ENCODE peak calls at places on chromosomes 12 and 14, in seven cellular contexts. One of them, this sample, is unnamed.

GRCh38 chr12:27965966-27966365 is 6.6 kb downstream of the PTHLH start:
- DNase-seq in HTR-8/SVneo: no peak
- DNase-seq in transverse colon: no peak
- DNase-seq in COR-L47: no peak
- DNase-seq in T-helper 1 cell: no peak
- DNase-seq in progenitor cell of endocrine pancreas: no peak
- DNase-seq in GM19239: no peak
- DNase-seq in this sample: no peak

GRCh38 chr12:29414368-29414767 is 33.4 kb upstream of the ERGIC2 start:
- DNase-seq in progenitor cell of endocrine pancreas: no peak
- DNase-seq in GM19239: no peak
- DNase-seq in COR-L47: no peak
- DNase-seq in transverse colon: no peak
- DNase-seq in HTR-8/SVneo: no peak
- DNase-seq in T-helper 1 cell: no peak
- DNase-seq in this sample: no peak

GRCh38 chr14:96811265-96811664 is 14.1 kb downstream of the VRK1 start:
- DNase-seq in COR-L47: no peak
- DNase-seq in transverse colon: no peak
- DNase-seq in HTR-8/SVneo: no peak
- DNase-seq in GM19239: no peak
- DNase-seq in T-helper 1 cell: no peak
- DNase-seq in progenitor cell of endocrine pancreas: no peak
- DNase-seq in this sample: no peak

GRCh38 chr14:96204151-96205058 is at the start of gene BDKRB2:
- DNase-seq in COR-L47: peak; percentile 94
- DNase-seq in HTR-8/SVneo: peak; percentile 94
- DNase-seq in GM19239: no peak
- DNase-seq in progenitor cell of endocrine pancreas: peak; percentile 51
- DNase-seq in transverse colon: peak; percentile 82
- DNase-seq in T-helper 1 cell: no peak
- DNase-seq in this sample: no peak

GRCh38 chr14:99181804-99182520 is 90.0 kb downstream of the BCL11B start:
- DNase-seq in transverse colon: no peak
- DNase-seq in progenitor cell of endocrine pancreas: no peak
- DNase-seq in GM19239: no peak
- DNase-seq in HTR-8/SVneo: no peak
- DNase-seq in T-helper 1 cell: no peak
- DNase-seq in COR-L47: no peak
- DNase-seq in this sample: no peak

GRCh38 chr12:124392271-124392990 is 97.5 kb downstream of the RFLNA start:
- DNase-seq in transverse colon: peak; percentile 40
- DNase-seq in T-helper 1 cell: no peak
- DNase-seq in HTR-8/SVneo: no peak
- DNase-seq in progenitor cell of endocrine pancreas: no peak
- DNase-seq in GM19239: peak; percentile 58
- DNase-seq in COR-L47: no peak
- DNase-seq in this sample: no peak

GRCh38 chr12:70615177-70615576 is 22.1 kb downstream of the PTPRB start:
- DNase-seq in HTR-8/SVneo: no peak
- DNase-seq in progenitor cell of endocrine pancreas: no peak
- DNase-seq in GM19239: no peak
- DNase-seq in transverse colon: no peak
- DNase-seq in T-helper 1 cell: no peak
- DNase-seq in COR-L47: no peak
- DNase-seq in this sample: no peak

GRCh38 chr12:28882444-28882843 is 266.6 kb upstream of the FAR2 start:
- DNase-seq in GM19239: no peak
- DNase-seq in T-helper 1 cell: no peak
- DNase-seq in COR-L47: no peak
- DNase-seq in transverse colon: no peak
- DNase-seq in HTR-8/SVneo: no peak
- DNase-seq in progenitor cell of endocrine pancreas: no peak
- DNase-seq in this sample: no peak

GRCh38 chr12:49982246-49983229 is 9.8 kb downstream of the AQP6 start:
- DNase-seq in progenitor cell of endocrine pancreas: no peak
- DNase-seq in COR-L47: no peak
- DNase-seq in T-helper 1 cell: no peak
- DNase-seq in transverse colon: no peak
- DNase-seq in GM19239: no peak
- DNase-seq in HTR-8/SVneo: no peak
- DNase-seq in this sample: no peak

GRCh38 chr14:90274808-90275454 is 18.6 kb downstream of the PSMC1 start:
- DNase-seq in T-helper 1 cell: peak; percentile 27
- DNase-seq in transverse colon: no peak
- DNase-seq in HTR-8/SVneo: no peak
- DNase-seq in progenitor cell of endocrine pancreas: no peak
- DNase-seq in GM19239: no peak
- DNase-seq in COR-L47: no peak
- DNase-seq in this sample: no peak

GRCh38 chr14:33331176-33331949 is 392.7 kb downstream of the NPAS3 start:
- DNase-seq in T-helper 1 cell: no peak
- DNase-seq in progenitor cell of endocrine pancreas: no peak
- DNase-seq in GM19239: no peak
- DNase-seq in transverse colon: no peak
- DNase-seq in HTR-8/SVneo: no peak
- DNase-seq in COR-L47: no peak
- DNase-seq in this sample: no peak

GRCh38 chr12:19129486-19130223 is at the start of gene PLEKHA5:
- DNase-seq in HTR-8/SVneo: peak; percentile 52
- DNase-seq in progenitor cell of endocrine pancreas: peak; percentile 84
- DNase-seq in T-helper 1 cell: peak; percentile 43
- DNase-seq in GM19239: peak; percentile 34
- DNase-seq in transverse colon: peak; percentile 75
- DNase-seq in COR-L47: peak; percentile 43
- DNase-seq in this sample: no peak

GRCh38 chr14:103593577-103593976 is 30.8 kb downstream of the COA8 start:
- DNase-seq in progenitor cell of endocrine pancreas: no peak
- DNase-seq in transverse colon: no peak
- DNase-seq in HTR-8/SVneo: no peak
- DNase-seq in GM19239: peak; percentile 77
- DNase-seq in T-helper 1 cell: no peak
- DNase-seq in COR-L47: no peak
- DNase-seq in this sample: no peak

GRCh38 chr12:132061197-132061596 is 82.9 kb downstream of the DDX51 start:
- DNase-seq in T-helper 1 cell: no peak
- DNase-seq in HTR-8/SVneo: no peak
- DNase-seq in COR-L47: no peak
- DNase-seq in transverse colon: no peak
- DNase-seq in progenitor cell of endocrine pancreas: no peak
- DNase-seq in GM19239: no peak
- DNase-seq in this sample: no peak

GRCh38 chr12:34033628-34034296 is 11.5 kb downstream of the ALG10 start:
- DNase-seq in transverse colon: no peak
- DNase-seq in progenitor cell of endocrine pancreas: no peak
- DNase-seq in GM19239: no peak
- DNase-seq in T-helper 1 cell: peak; percentile 8
- DNase-seq in COR-L47: peak; percentile 3
- DNase-seq in HTR-8/SVneo: no peak
- DNase-seq in this sample: no peak

GRCh38 chr14:88825503-88825902 is 1.1 kb downstream of the TTC8 start:
- DNase-seq in HTR-8/SVneo: no peak
- DNase-seq in GM19239: no peak
- DNase-seq in T-helper 1 cell: no peak
- DNase-seq in progenitor cell of endocrine pancreas: no peak
- DNase-seq in transverse colon: no peak
- DNase-seq in COR-L47: no peak
- DNase-seq in this sample: no peak

GRCh38 chr14:36258241-36258640 is 62.2 kb downstream of the MBIP start:
- DNase-seq in T-helper 1 cell: no peak
- DNase-seq in progenitor cell of endocrine pancreas: no peak
- DNase-seq in transverse colon: no peak
- DNase-seq in COR-L47: no peak
- DNase-seq in GM19239: no peak
- DNase-seq in HTR-8/SVneo: no peak
- DNase-seq in this sample: no peak